ENCODE peak calls at places on chromosomes 5 and 9, in eight cellular contexts. One of them, this sample, is unnamed.
A peak's percentile ranks its signal among the peaks of the same experiment; 100 is the strongest.

GRCh38 chr5:26691486-26691885 is 346.9 kb downstream of the CDH9 start:
- DNase-seq in transverse colon: no peak
- DNase-seq in A549: no peak
- DNase-seq in IMR-90: no peak
- DNase-seq in GM12878: no peak
- DNase-seq in HepG2: no peak
- DNase-seq in testis: no peak
- DNase-seq in adrenal gland: no peak
- DNase-seq in this sample: no peak

GRCh38 chr9:99660191-99660636 is 161.5 kb upstream of the NR4A3 start:
- DNase-seq in transverse colon: no peak
- DNase-seq in A549: no peak
- DNase-seq in IMR-90: no peak
- DNase-seq in GM12878: peak; percentile 78
- DNase-seq in HepG2: no peak
- DNase-seq in testis: no peak
- DNase-seq in adrenal gland: no peak
- DNase-seq in this sample: peak; percentile 5

GRCh38 chr5:142900926-142901325 is 130.7 kb downstream of the ARHGAP26 start:
- DNase-seq in transverse colon: no peak
- DNase-seq in A549: no peak
- DNase-seq in IMR-90: peak; percentile 97
- DNase-seq in GM12878: no peak
- DNase-seq in HepG2: no peak
- DNase-seq in testis: no peak
- DNase-seq in adrenal gland: no peak
- DNase-seq in this sample: no peak

GRCh38 chr5:80125962-80126480 is 90.9 kb downstream of the THBS4 start:
- DNase-seq in transverse colon: no peak
- DNase-seq in A549: no peak
- DNase-seq in IMR-90: peak; percentile 48
- DNase-seq in GM12878: peak; percentile 93
- DNase-seq in HepG2: no peak
- DNase-seq in testis: no peak
- DNase-seq in adrenal gland: no peak
- DNase-seq in this sample: no peak

GRCh38 chr5:150155258-150156032 is at the start of gene PDGFRB:
- DNase-seq in transverse colon: peak; percentile 82
- DNase-seq in A549: no peak
- DNase-seq in IMR-90: peak; percentile 89
- DNase-seq in GM12878: no peak
- DNase-seq in HepG2: no peak
- DNase-seq in testis: peak; percentile 87
- DNase-seq in adrenal gland: peak; percentile 76
- DNase-seq in this sample: peak; percentile 94

GRCh38 chr5:181223729-181224389 is 778 bp downstream of the TRIM41 start:
- DNase-seq in transverse colon: no peak
- DNase-seq in A549: no peak
- DNase-seq in IMR-90: peak; percentile 40
- DNase-seq in GM12878: no peak
- DNase-seq in HepG2: no peak
- DNase-seq in testis: peak; percentile 66
- DNase-seq in adrenal gland: peak; percentile 50
- DNase-seq in this sample: no peak

GRCh38 chr9:90600029-90600428 is 42.6 kb downstream of the DIRAS2 start:
- DNase-seq in transverse colon: no peak
- DNase-seq in A549: no peak
- DNase-seq in IMR-90: no peak
- DNase-seq in GM12878: no peak
- DNase-seq in HepG2: no peak
- DNase-seq in testis: no peak
- DNase-seq in adrenal gland: no peak
- DNase-seq in this sample: no peak

GRCh38 chr5:4023701-4024100 is 428.1 kb downstream of the IRX1 start:
- DNase-seq in transverse colon: no peak
- DNase-seq in A549: no peak
- DNase-seq in IMR-90: no peak
- DNase-seq in GM12878: no peak
- DNase-seq in HepG2: no peak
- DNase-seq in testis: no peak
- DNase-seq in adrenal gland: no peak
- DNase-seq in this sample: no peak

GRCh38 chr9:35731415-35732184 is 395 bp downstream of the TLN1 start:
- DNase-seq in transverse colon: no peak
- DNase-seq in A549: peak; percentile 36
- DNase-seq in IMR-90: no peak
- DNase-seq in GM12878: no peak
- DNase-seq in HepG2: peak; percentile 53
- DNase-seq in testis: no peak
- DNase-seq in adrenal gland: no peak
- DNase-seq in this sample: no peak

GRCh38 chr9:35728041-35728971 is 3.7 kb downstream of the TLN1 start:
- DNase-seq in transverse colon: peak; percentile 78
- DNase-seq in A549: peak; percentile 60
- DNase-seq in IMR-90: peak; percentile 90
- DNase-seq in GM12878: no peak
- DNase-seq in HepG2: peak; percentile 91
- DNase-seq in testis: peak; percentile 82
- DNase-seq in adrenal gland: peak; percentile 93
- DNase-seq in this sample: peak; percentile 67

GRCh38 chr9:35729101-35729500 is 2.9 kb downstream of the TLN1 start:
- DNase-seq in transverse colon: no peak
- DNase-seq in A549: no peak
- DNase-seq in IMR-90: peak; percentile 18
- DNase-seq in GM12878: no peak
- DNase-seq in HepG2: no peak
- DNase-seq in testis: no peak
- DNase-seq in adrenal gland: no peak
- DNase-seq in this sample: no peak

GRCh38 chr9:35730486-35730854 is 1.5 kb downstream of the TLN1 start:
- DNase-seq in transverse colon: no peak
- DNase-seq in A549: no peak
- DNase-seq in IMR-90: no peak
- DNase-seq in GM12878: no peak
- DNase-seq in HepG2: no peak
- DNase-seq in testis: no peak
- DNase-seq in adrenal gland: no peak
- DNase-seq in this sample: no peak

DNA sequence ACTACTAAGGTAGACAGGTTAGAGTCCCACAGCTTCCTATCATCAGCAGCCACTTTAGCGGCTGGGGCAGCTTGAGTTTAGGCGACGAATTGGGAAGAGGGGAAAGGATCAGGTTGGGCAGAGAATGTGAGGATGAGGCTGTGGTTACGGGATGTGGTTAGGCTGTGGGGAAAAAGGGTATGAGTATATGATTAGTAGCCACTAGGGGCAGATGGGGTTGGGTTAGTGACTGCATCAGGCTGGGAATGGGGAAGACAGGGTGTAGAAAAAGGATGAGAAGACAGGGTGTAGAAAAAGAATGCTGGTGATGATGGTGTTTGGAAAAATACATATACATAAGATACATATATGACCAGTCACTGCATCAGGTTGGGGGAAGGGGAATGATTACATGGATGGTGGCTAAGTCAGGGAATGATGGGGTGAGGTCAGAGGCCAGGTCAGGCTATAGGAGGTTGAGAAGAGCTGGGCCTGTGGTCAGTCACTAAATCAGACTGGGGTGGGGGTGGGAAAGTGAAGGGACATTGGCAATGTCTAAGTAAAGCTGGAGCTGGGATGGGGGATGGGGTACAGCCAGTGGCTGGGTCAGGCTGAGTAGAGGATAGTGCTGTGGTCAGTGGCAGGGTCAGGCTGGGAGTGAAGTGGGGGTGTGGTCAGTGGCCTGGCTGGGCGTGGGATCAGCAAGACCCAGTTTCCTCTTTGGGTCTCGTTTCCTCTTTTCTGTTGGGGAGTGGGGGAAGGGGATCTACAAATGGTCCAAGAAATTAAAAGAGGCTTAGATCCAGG is 2.1 kb downstream of the TLN1 start:
- DNase-seq in transverse colon: peak; percentile 53
- DNase-seq in A549: peak; percentile 66
- DNase-seq in IMR-90: peak; percentile 91
- DNase-seq in GM12878: no peak
- DNase-seq in HepG2: peak; percentile 41
- DNase-seq in testis: peak; percentile 28
- DNase-seq in adrenal gland: peak; percentile 66
- DNase-seq in this sample: peak; percentile 42
- TF ChIP-seq POLR2A in transverse colon: peak; percentile 24
- TF ChIP-seq POLR2A in A549: no peak
- TF ChIP-seq POLR2A in IMR-90: no peak
- TF ChIP-seq POLR2A in GM12878: peak; percentile 29
- TF ChIP-seq POLR2A in HepG2: no peak
- TF ChIP-seq POLR2A in testis: no peak
- TF ChIP-seq POLR2A in adrenal gland: peak; percentile 13
- TF ChIP-seq POLR2A in this sample: no peak

GRCh38 chr5:180161420-180162303 is 47.3 kb downstream of the RASGEF1C start:
- DNase-seq in transverse colon: no peak
- DNase-seq in A549: no peak
- DNase-seq in IMR-90: no peak
- DNase-seq in GM12878: no peak
- DNase-seq in HepG2: peak; percentile 31
- DNase-seq in testis: peak; percentile 20
- DNase-seq in adrenal gland: no peak
- DNase-seq in this sample: no peak
- TF ChIP-seq CTCF in transverse colon: no peak
- TF ChIP-seq CTCF in A549: no peak
- TF ChIP-seq CTCF in IMR-90: no peak
- TF ChIP-seq CTCF in GM12878: peak; percentile 9
- TF ChIP-seq CTCF in HepG2: peak; percentile 65
- TF ChIP-seq CTCF in testis: no peak
- TF ChIP-seq CTCF in adrenal gland: peak; percentile 17
- TF ChIP-seq CTCF in this sample: no peak

DNA sequence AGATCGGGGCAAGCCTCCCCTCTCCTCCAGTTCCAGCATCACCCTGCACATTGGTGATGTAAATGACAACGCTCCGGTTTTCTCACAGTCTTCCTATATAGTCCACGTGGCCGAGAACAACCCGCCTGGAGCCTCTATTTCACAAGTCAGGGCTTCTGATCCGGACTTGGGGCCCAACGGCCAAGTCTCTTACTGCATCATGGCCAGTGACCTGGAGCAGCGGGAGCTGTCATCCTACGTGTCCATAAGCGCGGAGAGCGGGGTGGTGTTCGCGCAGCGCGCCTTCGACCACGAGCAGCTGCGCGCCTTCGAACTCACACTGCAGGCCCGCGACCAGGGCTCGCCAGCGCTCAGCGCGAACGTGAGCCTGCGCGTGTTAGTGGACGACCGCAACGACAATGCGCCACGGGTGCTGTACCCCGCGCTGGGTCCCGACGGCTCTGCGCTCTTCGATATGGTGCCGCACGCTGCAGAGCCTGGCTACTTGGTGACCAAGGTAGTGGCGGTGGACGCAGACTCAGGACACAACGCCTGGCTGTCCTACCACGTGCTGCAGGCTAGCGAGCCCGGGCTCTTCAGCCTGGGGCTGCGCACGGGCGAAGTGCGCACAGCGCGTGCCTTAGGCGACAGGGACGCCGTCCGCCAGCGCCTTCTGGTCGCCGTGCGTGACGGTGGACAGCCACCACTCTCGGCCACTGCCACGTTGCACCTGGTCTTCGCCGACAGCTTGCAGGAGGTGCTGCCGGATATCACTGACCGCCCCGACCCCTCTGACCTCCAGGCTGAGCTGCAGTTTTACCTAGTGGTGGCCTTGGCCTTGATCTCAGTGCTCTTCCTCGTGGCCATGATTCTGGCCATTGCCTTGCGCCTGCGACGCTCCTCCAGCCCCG is 1.9 kb downstream of the PCDHGB4 start:
- DNase-seq in transverse colon: no peak
- DNase-seq in A549: no peak
- DNase-seq in IMR-90: no peak
- DNase-seq in GM12878: no peak
- DNase-seq in HepG2: no peak
- DNase-seq in testis: no peak
- DNase-seq in adrenal gland: no peak
- DNase-seq in this sample: no peak
- H3K9me3 ChIP-seq in transverse colon: peaks cover 74% of the 10 kb centered on the region
- H3K9me3 ChIP-seq in A549: peaks cover 72% of the 10 kb centered on the region
- H3K9me3 ChIP-seq in IMR-90: peaks cover 53% of the 10 kb centered on the region
- H3K9me3 ChIP-seq in GM12878: peaks cover 5% of the 10 kb centered on the region
- H3K9me3 ChIP-seq in HepG2: peaks cover 33% of the 10 kb centered on the region
- H3K9me3 ChIP-seq in testis: no peaks in the 10 kb centered on the region
- H3K9me3 ChIP-seq in adrenal gland: peaks cover 47% of the 10 kb centered on the region
- H3K9me3 ChIP-seq in this sample: peaks cover 9% of the 10 kb centered on the region

GRCh38 chr5:124741711-124742496 is 4.5 kb downstream of the ZNF608 start:
- DNase-seq in transverse colon: peak; percentile 42
- DNase-seq in A549: no peak
- DNase-seq in IMR-90: peak; percentile 83
- DNase-seq in GM12878: no peak
- DNase-seq in HepG2: no peak
- DNase-seq in testis: peak; percentile 57
- DNase-seq in adrenal gland: peak; percentile 56
- DNase-seq in this sample: no peak

GRCh38 chr5:124742983-124743533 is 3.4 kb downstream of the ZNF608 start:
- DNase-seq in transverse colon: peak; percentile 42
- DNase-seq in A549: no peak
- DNase-seq in IMR-90: peak; percentile 88
- DNase-seq in GM12878: no peak
- DNase-seq in HepG2: peak; percentile 24
- DNase-seq in testis: no peak
- DNase-seq in adrenal gland: peak; percentile 42
- DNase-seq in this sample: no peak

GRCh38 chr5:124742521-124742920 is 3.9 kb downstream of the ZNF608 start:
- DNase-seq in transverse colon: no peak
- DNase-seq in A549: no peak
- DNase-seq in IMR-90: no peak
- DNase-seq in GM12878: no peak
- DNase-seq in HepG2: no peak
- DNase-seq in testis: no peak
- DNase-seq in adrenal gland: no peak
- DNase-seq in this sample: no peak

GRCh38 chr5:124744170-124744911 is 2.1 kb downstream of the ZNF608 start:
- DNase-seq in transverse colon: peak; percentile 76
- DNase-seq in A549: no peak
- DNase-seq in IMR-90: peak; percentile 27
- DNase-seq in GM12878: no peak
- DNase-seq in HepG2: no peak
- DNase-seq in testis: peak; percentile 71
- DNase-seq in adrenal gland: peak; percentile 73
- DNase-seq in this sample: no peak

DNA sequence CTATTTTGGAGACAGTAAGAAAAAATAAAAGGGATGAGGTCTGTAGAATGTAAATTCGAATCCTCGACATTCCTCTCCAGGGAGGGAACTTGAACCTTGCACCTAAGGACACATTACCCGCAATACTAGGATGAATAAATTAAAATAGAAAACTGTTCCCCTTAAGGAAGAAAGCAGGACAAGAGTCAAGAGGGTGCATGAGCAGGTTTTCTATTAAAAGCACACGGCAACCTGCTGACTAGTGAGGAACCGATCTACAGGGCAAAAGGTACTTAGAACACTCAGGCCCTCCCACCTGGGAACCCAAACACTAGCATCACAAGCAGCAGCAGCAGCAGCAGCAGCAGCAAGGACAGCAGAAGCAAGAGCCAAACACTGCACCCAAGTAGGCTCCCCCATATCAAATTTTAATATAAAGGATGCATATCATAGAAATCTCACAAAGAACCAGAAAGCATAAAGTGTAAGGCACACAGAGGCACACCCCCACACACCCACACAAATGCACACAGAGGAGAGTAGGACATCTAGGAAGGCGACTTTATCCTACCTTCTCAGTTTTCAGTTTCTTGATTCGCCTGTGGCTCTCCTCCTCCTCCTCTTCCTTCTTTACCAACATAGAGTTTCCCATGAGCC is 2.8 kb downstream of the ZNF608 start:
- DNase-seq in transverse colon: peak; percentile 59
- DNase-seq in A549: no peak
- DNase-seq in IMR-90: no peak
- DNase-seq in GM12878: no peak
- DNase-seq in HepG2: no peak
- DNase-seq in testis: no peak
- DNase-seq in adrenal gland: no peak
- DNase-seq in this sample: no peak
- TF ChIP-seq POLR2A in transverse colon: peak; percentile 70
- TF ChIP-seq POLR2A in A549: no peak
- TF ChIP-seq POLR2A in IMR-90: no peak
- TF ChIP-seq POLR2A in GM12878: peak; percentile 8
- TF ChIP-seq POLR2A in HepG2: no peak
- TF ChIP-seq POLR2A in testis: no peak
- TF ChIP-seq POLR2A in adrenal gland: no peak
- TF ChIP-seq POLR2A in this sample: no peak

This sample was measured in tibial nerve.